ENCODE peak calls at places on chromosomes 11 and 22, in ten cellular contexts. Q is heart right ventricle; J is cardiac fibroblast; R is foreskin keratinocyte; S is tibial nerve; V is mucosa of descending colon; C is fibroblast of lung; F is CD8-positive, alpha-beta T cell; D is lung; B is type B pancreatic cell. I is an unnamed sample.

GRCh38 chr11:89182773-89183172 is 5.1 kb downstream of the TYR start:
- DNase-seq in Q (no peak), F (no peak), B (no peak), J (peak; percentile 2), R (no peak), C (peak; percentile 54), V (no peak), S (no peak), D (no peak), I (no peak)

GRCh38 chr11:72712168-72712721 is 38.0 kb upstream of the PDE2A start:
- DNase-seq in C (peak; percentile 40), S (peak; percentile 62), F (no peak), D (peak; percentile 61), R (no peak), Q (peak; percentile 62), V (no peak), B (no peak), J (peak; percentile 15), I (no peak)

GRCh38 chr11:16110862-16111261 is 245.5 kb downstream of the SOX6 start:
- DNase-seq in B (no peak), F (no peak), C (no peak), D (no peak), V (no peak), J (no peak), Q (no peak), S (no peak), R (no peak), I (no peak)

GRCh38 chr11:16774920-16775603 is 36.6 kb downstream of the C11orf58 start:
- DNase-seq in D (no peak), J (no peak), S (no peak), F (no peak), C (no peak), R (no peak), Q (no peak), V (no peak), B (peak; percentile 42), I (no peak)

GRCh38 chr11:67695606-67696005 is 21.2 kb upstream of the ALDH3B2 start:
- DNase-seq in S (no peak), F (no peak), B (no peak), V (no peak), R (no peak), Q (no peak), C (no peak), J (no peak), D (no peak), I (no peak)

GRCh38 chr22:18076060-18076497 is 1.7 kb upstream of the PEX26 start:
- DNase-seq in B (no peak), C (peak; percentile 77), D (peak; percentile 59), J (peak; percentile 94), F (no peak), S (no peak), R (peak; percentile 55), Q (peak; percentile 38), V (no peak), I (peak; percentile 82)

GRCh38 chr22:37229805-37230672 is 14.0 kb downstream of the RAC2 start:
- DNase-seq in S (no peak), D (peak; percentile 56), C (peak; percentile 74), F (peak; percentile 87), J (peak; percentile 34), R (no peak), B (no peak), Q (no peak), V (peak; percentile 69), I (peak; percentile 61)

GRCh38 chr11:65538915-65539374 is 14.1 kb downstream of the SCYL1 start:
- DNase-seq in D (no peak), V (no peak), Q (no peak), B (no peak), S (no peak), C (no peak), R (no peak), J (no peak), F (no peak), I (no peak)

GRCh38 chr22:19822301-19823117 is 32.2 kb downstream of the GNB1L start:
- DNase-seq in F (no peak), B (peak; percentile 66), Q (no peak), V (no peak), C (no peak), S (no peak), R (no peak), D (no peak), J (no peak), I (no peak)

GRCh38 chr11:62850911-62851806 is 11.8 kb upstream of the WDR74 start:
- DNase-seq in Q (no peak), D (no peak), C (no peak), V (no peak), S (no peak), J (no peak), B (no peak), R (no peak), F (no peak), I (peak; percentile 63)

GRCh38 chr22:19721486-19722172 is 1.7 kb upstream of the GP1BB start:
- DNase-seq in R (no peak), J (no peak), C (no peak), S (no peak), Q (peak; percentile 14), V (no peak), F (no peak), D (no peak), B (no peak), I (no peak)

GRCh38 chr22:27032121-27032761 is 374.9 kb downstream of the MIAT start:
- DNase-seq in V (no peak), B (no peak), D (no peak), S (no peak), C (peak; percentile 6), R (no peak), Q (peak; percentile 38), F (no peak), J (no peak), I (no peak)

GRCh38 chr11:66869471-66869870 is 12.6 kb downstream of the LRFN4 start:
- DNase-seq in C (no peak), F (no peak), D (no peak), J (no peak), R (no peak), S (no peak), Q (no peak), V (no peak), B (no peak), I (no peak)

GRCh38 chr11:91707652-91708051 is 517.0 kb upstream of the FAT3 start:
- DNase-seq in J (no peak), D (no peak), R (no peak), Q (no peak), F (no peak), S (no peak), B (no peak), V (no peak), C (no peak), I (no peak)

GRCh38 chr22:23284504-23285033 is 104.3 kb downstream of the BCR start:
- DNase-seq in S (no peak), Q (no peak), B (no peak), R (no peak), V (no peak), D (no peak), C (no peak), F (no peak), J (no peak), I (no peak)

GRCh38 chr11:105689636-105690035 is 79.8 kb downstream of the GRIA4 start:
- DNase-seq in R (no peak), Q (no peak), C (no peak), D (no peak), S (no peak), V (no peak), F (no peak), J (no peak), B (no peak), I (no peak)
- TF ChIP-seq CTCF in R (no peak), Q (no peak), C (no peak), D (no peak), S (no peak), V (no peak), F (no peak), J (no peak), B (no peak), I (no peak)

GRCh38 chr11:133530501-133530835 is 1.8 kb downstream of the OPCML start:
- DNase-seq in D (no peak), B (no peak), F (no peak), Q (no peak), S (no peak), C (no peak), V (no peak), R (no peak), J (no peak), I (no peak)
- TF ChIP-seq CTCF in D (no peak), B (peak; percentile 26), F (no peak), Q (no peak), S (no peak), C (no peak), V (no peak), R (peak; percentile 10), J (no peak), I (no peak)

DNA sequence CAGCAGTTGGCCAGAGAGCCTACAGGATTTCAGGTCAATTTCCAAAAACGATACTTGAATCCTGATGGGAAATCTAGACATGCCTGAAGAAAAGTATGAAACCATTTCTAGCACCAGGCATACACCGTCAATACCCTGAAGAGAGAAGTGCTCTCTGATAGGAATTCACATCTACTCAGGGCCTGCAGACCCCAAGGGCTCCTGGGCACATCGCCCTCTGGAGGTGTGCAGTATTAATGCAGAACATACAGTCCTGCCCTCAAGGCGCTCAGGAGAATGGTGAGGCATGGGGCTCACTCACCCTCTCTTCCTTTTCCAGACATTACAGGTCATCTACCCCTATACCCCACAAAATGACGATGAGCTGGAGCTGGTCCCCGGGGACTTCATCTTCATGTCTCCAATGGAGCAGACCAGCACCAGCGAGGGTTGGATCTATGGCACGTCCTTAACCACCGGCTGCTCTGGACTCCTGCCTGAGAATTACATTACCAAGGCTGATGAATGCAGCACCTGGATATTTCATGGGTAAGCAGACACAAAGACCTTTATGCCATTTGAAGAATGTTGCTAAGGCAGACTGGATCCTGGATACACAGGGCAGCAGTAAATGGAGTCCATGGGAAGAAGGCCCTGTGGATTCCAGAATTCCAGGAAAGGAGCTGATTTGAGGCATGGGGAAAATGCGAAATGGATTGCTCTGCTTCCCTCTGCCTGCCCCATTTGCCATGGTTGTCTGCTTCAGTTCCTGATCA is 49.3 kb upstream of the CRTAM start:
- DNase-seq in Q (no peak), D (no peak), F (no peak), B (no peak), S (no peak), V (no peak), C (no peak), R (no peak), J (no peak), I (no peak)
- TF ChIP-seq CTCF in Q (no peak), D (no peak), F (no peak), B (no peak), S (no peak), V (no peak), C (no peak), R (peak; percentile 35), J (peak; percentile 20), I (no peak)

DNA sequence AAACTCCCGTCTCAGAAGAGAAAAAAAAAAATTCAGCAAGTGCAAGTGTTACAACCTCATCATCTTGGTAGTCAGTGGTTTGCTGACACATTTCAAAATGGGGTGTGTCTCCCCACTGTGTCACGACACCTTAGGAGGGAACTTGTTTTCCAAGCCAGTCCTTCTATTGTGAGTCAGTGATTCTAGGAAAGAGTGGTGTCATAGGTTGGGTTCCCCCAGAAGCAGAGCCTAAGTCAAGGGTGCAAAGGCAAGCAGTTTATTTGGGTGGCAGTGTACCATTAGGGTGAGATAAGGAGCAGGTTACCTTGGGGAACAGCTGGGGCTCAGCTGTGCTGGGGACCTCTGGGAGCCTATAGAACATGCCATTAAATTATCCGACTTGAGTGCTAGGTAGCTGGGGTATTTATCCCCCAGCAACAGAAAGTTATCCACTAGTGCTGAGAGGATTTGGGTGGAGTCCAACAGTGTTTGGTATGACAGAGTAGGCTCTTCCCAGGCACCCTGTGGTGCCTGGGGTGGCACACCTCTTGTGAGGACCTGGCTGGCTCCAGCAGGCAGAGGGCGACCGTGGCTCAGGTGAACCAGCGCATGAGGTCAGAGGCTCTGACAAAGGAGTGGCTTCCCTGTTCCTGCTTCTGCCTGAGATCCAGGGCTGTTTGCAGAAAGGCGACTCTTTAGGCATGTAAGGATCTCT is 41.7 kb downstream of the KIAA1671 start:
- DNase-seq in S (no peak), D (no peak), B (no peak), F (no peak), R (peak; percentile 85), Q (no peak), C (peak; percentile 68), V (peak; percentile 89), J (no peak), I (no peak)
- TF ChIP-seq CTCF in S (no peak), D (no peak), B (no peak), F (no peak), R (peak; percentile 71), Q (no peak), C (no peak), V (peak; percentile 29), J (no peak), I (no peak)